ENCODE peak calls at places on chromosomes 5 and 9, in seven cellular contexts. One of them, this sample, is unnamed.

GRCh38 chr5:95317687-95318086 is 32.8 kb upstream of the MCTP1 start:
- DNase-seq in activated effector memory CD4-positive, alpha-beta T cell treated with Interleukin-2 at 50 U/mL for 16 hours: no peak
- DNase-seq in tibial artery: no peak
- DNase-seq in type B pancreatic cell: no peak
- DNase-seq in HFF-Myc: no peak
- DNase-seq in GM04504: no peak
- DNase-seq in C1 segment of cervical spinal cord: no peak
- DNase-seq in this sample: no peak

GRCh38 chr5:80976985-80977384 is 16.8 kb downstream of the RASGRF2 start:
- DNase-seq in activated effector memory CD4-positive, alpha-beta T cell treated with Interleukin-2 at 50 U/mL for 16 hours: no peak
- DNase-seq in GM04504: no peak
- DNase-seq in tibial artery: no peak
- DNase-seq in HFF-Myc: no peak
- DNase-seq in type B pancreatic cell: no peak
- DNase-seq in C1 segment of cervical spinal cord: no peak
- DNase-seq in this sample: peak

GRCh38 chr9:4464911-4465513 is 25.3 kb upstream of the SLC1A1 start:
- DNase-seq in GM04504: no peak
- DNase-seq in C1 segment of cervical spinal cord: no peak
- DNase-seq in type B pancreatic cell: no peak
- DNase-seq in tibial artery: no peak
- DNase-seq in HFF-Myc: no peak
- DNase-seq in activated effector memory CD4-positive, alpha-beta T cell treated with Interleukin-2 at 50 U/mL for 16 hours: no peak
- DNase-seq in this sample: no peak

GRCh38 chr5:5979362-5979760 is 399.0 kb downstream of the MED10 start:
- DNase-seq in type B pancreatic cell: no peak
- DNase-seq in GM04504: no peak
- DNase-seq in C1 segment of cervical spinal cord: no peak
- DNase-seq in activated effector memory CD4-positive, alpha-beta T cell treated with Interleukin-2 at 50 U/mL for 16 hours: no peak
- DNase-seq in HFF-Myc: no peak
- DNase-seq in tibial artery: peak
- DNase-seq in this sample: no peak

GRCh38 chr5:173699959-173700358 is 83.5 kb upstream of the BOD1 start:
- DNase-seq in activated effector memory CD4-positive, alpha-beta T cell treated with Interleukin-2 at 50 U/mL for 16 hours: no peak
- DNase-seq in C1 segment of cervical spinal cord: no peak
- DNase-seq in tibial artery: no peak
- DNase-seq in GM04504: no peak
- DNase-seq in HFF-Myc: no peak
- DNase-seq in type B pancreatic cell: no peak
- DNase-seq in this sample: no peak

GRCh38 chr9:129070670-129071525 is 10.0 kb upstream of the DOLPP1 start:
- DNase-seq in C1 segment of cervical spinal cord: no peak
- DNase-seq in tibial artery: no peak
- DNase-seq in type B pancreatic cell: no peak
- DNase-seq in GM04504: no peak
- DNase-seq in HFF-Myc: no peak
- DNase-seq in activated effector memory CD4-positive, alpha-beta T cell treated with Interleukin-2 at 50 U/mL for 16 hours: no peak
- DNase-seq in this sample: no peak

GRCh38 chr5:92042237-92042636 is 659.1 kb upstream of the ARRDC3 start:
- DNase-seq in tibial artery: no peak
- DNase-seq in C1 segment of cervical spinal cord: no peak
- DNase-seq in activated effector memory CD4-positive, alpha-beta T cell treated with Interleukin-2 at 50 U/mL for 16 hours: no peak
- DNase-seq in HFF-Myc: no peak
- DNase-seq in GM04504: no peak
- DNase-seq in type B pancreatic cell: no peak
- DNase-seq in this sample: no peak

GRCh38 chr5:80408976-80409926 is 1.4 kb downstream of the ZFYVE16 start:
- DNase-seq in type B pancreatic cell: no peak
- DNase-seq in GM04504: no peak
- DNase-seq in activated effector memory CD4-positive, alpha-beta T cell treated with Interleukin-2 at 50 U/mL for 16 hours: no peak
- DNase-seq in C1 segment of cervical spinal cord: no peak
- DNase-seq in tibial artery: no peak
- DNase-seq in HFF-Myc: no peak
- DNase-seq in this sample: no peak

GRCh38 chr9:26292943-26293342 is 599.7 kb downstream of the CAAP1 start:
- DNase-seq in type B pancreatic cell: no peak
- DNase-seq in C1 segment of cervical spinal cord: no peak
- DNase-seq in HFF-Myc: no peak
- DNase-seq in tibial artery: no peak
- DNase-seq in GM04504: peak
- DNase-seq in activated effector memory CD4-positive, alpha-beta T cell treated with Interleukin-2 at 50 U/mL for 16 hours: no peak
- DNase-seq in this sample: no peak

GRCh38 chr5:103397996-103398581 is 139.5 kb downstream of the MACIR start:
- DNase-seq in activated effector memory CD4-positive, alpha-beta T cell treated with Interleukin-2 at 50 U/mL for 16 hours: no peak
- DNase-seq in HFF-Myc: peak
- DNase-seq in type B pancreatic cell: no peak
- DNase-seq in tibial artery: no peak
- DNase-seq in GM04504: peak
- DNase-seq in C1 segment of cervical spinal cord: no peak
- DNase-seq in this sample: no peak

GRCh38 chr9:76085596-76085995 is 195.1 kb downstream of the PCSK5 start:
- DNase-seq in C1 segment of cervical spinal cord: no peak
- DNase-seq in tibial artery: no peak
- DNase-seq in HFF-Myc: no peak
- DNase-seq in activated effector memory CD4-positive, alpha-beta T cell treated with Interleukin-2 at 50 U/mL for 16 hours: no peak
- DNase-seq in type B pancreatic cell: no peak
- DNase-seq in GM04504: no peak
- DNase-seq in this sample: no peak

GRCh38 chr9:111150241-111150640 is 112.0 kb upstream of the LPAR1 start:
- DNase-seq in C1 segment of cervical spinal cord: no peak
- DNase-seq in type B pancreatic cell: no peak
- DNase-seq in tibial artery: no peak
- DNase-seq in activated effector memory CD4-positive, alpha-beta T cell treated with Interleukin-2 at 50 U/mL for 16 hours: no peak
- DNase-seq in HFF-Myc: no peak
- DNase-seq in GM04504: no peak
- DNase-seq in this sample: no peak

GRCh38 chr9:127974769-127975261 is 6.0 kb downstream of the EEIG1 start:
- DNase-seq in type B pancreatic cell: no peak
- DNase-seq in tibial artery: peak
- DNase-seq in activated effector memory CD4-positive, alpha-beta T cell treated with Interleukin-2 at 50 U/mL for 16 hours: no peak
- DNase-seq in GM04504: no peak
- DNase-seq in C1 segment of cervical spinal cord: no peak
- DNase-seq in HFF-Myc: no peak
- DNase-seq in this sample: no peak

GRCh38 chr9:4299006-4299795 is 667 bp downstream of the GLIS3 start:
- DNase-seq in activated effector memory CD4-positive, alpha-beta T cell treated with Interleukin-2 at 50 U/mL for 16 hours: no peak
- DNase-seq in GM04504: no peak
- DNase-seq in C1 segment of cervical spinal cord: peak
- DNase-seq in tibial artery: peak
- DNase-seq in type B pancreatic cell: peak
- DNase-seq in HFF-Myc: no peak
- DNase-seq in this sample: peak

GRCh38 chr5:23419115-23419514 is 88.3 kb upstream of the PRDM9 start:
- DNase-seq in GM04504: no peak
- DNase-seq in C1 segment of cervical spinal cord: no peak
- DNase-seq in tibial artery: no peak
- DNase-seq in activated effector memory CD4-positive, alpha-beta T cell treated with Interleukin-2 at 50 U/mL for 16 hours: no peak
- DNase-seq in type B pancreatic cell: no peak
- DNase-seq in HFF-Myc: no peak
- DNase-seq in this sample: no peak

GRCh38 chr5:100430268-100430900 is 104.8 kb upstream of the FAM174A start:
- DNase-seq in C1 segment of cervical spinal cord: peak
- DNase-seq in tibial artery: no peak
- DNase-seq in type B pancreatic cell: no peak
- DNase-seq in HFF-Myc: peak
- DNase-seq in activated effector memory CD4-positive, alpha-beta T cell treated with Interleukin-2 at 50 U/mL for 16 hours: peak
- DNase-seq in GM04504: peak
- DNase-seq in this sample: peak

GRCh38 chr9:112042244-112042638 is 132.9 kb downstream of the SUSD1 start:
- DNase-seq in HFF-Myc: no peak
- DNase-seq in type B pancreatic cell: no peak
- DNase-seq in GM04504: no peak
- DNase-seq in activated effector memory CD4-positive, alpha-beta T cell treated with Interleukin-2 at 50 U/mL for 16 hours: no peak
- DNase-seq in C1 segment of cervical spinal cord: no peak
- DNase-seq in tibial artery: no peak
- DNase-seq in this sample: no peak

GRCh38 chr5:9265391-9266287 is 280.2 kb downstream of the SEMA5A start:
- DNase-seq in activated effector memory CD4-positive, alpha-beta T cell treated with Interleukin-2 at 50 U/mL for 16 hours: no peak
- DNase-seq in type B pancreatic cell: no peak
- DNase-seq in GM04504: peak
- DNase-seq in HFF-Myc: peak
- DNase-seq in C1 segment of cervical spinal cord: no peak
- DNase-seq in tibial artery: no peak
- DNase-seq in this sample: no peak

GRCh38 chr5:160496784-160497183 is 75.1 kb downstream of the PTTG1 start:
- DNase-seq in C1 segment of cervical spinal cord: no peak
- DNase-seq in HFF-Myc: no peak
- DNase-seq in activated effector memory CD4-positive, alpha-beta T cell treated with Interleukin-2 at 50 U/mL for 16 hours: no peak
- DNase-seq in type B pancreatic cell: no peak
- DNase-seq in tibial artery: no peak
- DNase-seq in GM04504: no peak
- DNase-seq in this sample: no peak

GRCh38 chr5:59893061-59893435 is 478 bp downstream of the PDE4D start:
- DNase-seq in activated effector memory CD4-positive, alpha-beta T cell treated with Interleukin-2 at 50 U/mL for 16 hours: no peak
- DNase-seq in C1 segment of cervical spinal cord: no peak
- DNase-seq in HFF-Myc: no peak
- DNase-seq in type B pancreatic cell: no peak
- DNase-seq in tibial artery: no peak
- DNase-seq in GM04504: no peak
- DNase-seq in this sample: no peak

GRCh38 chr9:132610661-132611060 is 28.3 kb downstream of the BARHL1 start:
- DNase-seq in HFF-Myc: no peak
- DNase-seq in GM04504: no peak
- DNase-seq in tibial artery: no peak
- DNase-seq in type B pancreatic cell: no peak
- DNase-seq in C1 segment of cervical spinal cord: no peak
- DNase-seq in activated effector memory CD4-positive, alpha-beta T cell treated with Interleukin-2 at 50 U/mL for 16 hours: no peak
- DNase-seq in this sample: no peak

GRCh38 chr5:32961066-32961429 is 249.9 kb downstream of the NPR3 start:
- DNase-seq in tibial artery: no peak
- DNase-seq in HFF-Myc: no peak
- DNase-seq in activated effector memory CD4-positive, alpha-beta T cell treated with Interleukin-2 at 50 U/mL for 16 hours: no peak
- DNase-seq in GM04504: no peak
- DNase-seq in C1 segment of cervical spinal cord: no peak
- DNase-seq in type B pancreatic cell: no peak
- DNase-seq in this sample: no peak

GRCh38 chr5:32507738-32508434 is 63.3 kb upstream of the ZFR start:
- DNase-seq in type B pancreatic cell: no peak
- DNase-seq in HFF-Myc: peak
- DNase-seq in tibial artery: no peak
- DNase-seq in C1 segment of cervical spinal cord: no peak
- DNase-seq in GM04504: peak
- DNase-seq in activated effector memory CD4-positive, alpha-beta T cell treated with Interleukin-2 at 50 U/mL for 16 hours: no peak
- DNase-seq in this sample: peak

GRCh38 chr9:114905160-114905940 is 25.0 kb downstream of the TNFSF8 start:
- DNase-seq in type B pancreatic cell: no peak
- DNase-seq in activated effector memory CD4-positive, alpha-beta T cell treated with Interleukin-2 at 50 U/mL for 16 hours: no peak
- DNase-seq in HFF-Myc: no peak
- DNase-seq in tibial artery: no peak
- DNase-seq in GM04504: no peak
- DNase-seq in C1 segment of cervical spinal cord: no peak
- DNase-seq in this sample: no peak

GRCh38 chr5:174690256-174690655 is 34.1 kb upstream of the MSX2 start:
- DNase-seq in C1 segment of cervical spinal cord: peak
- DNase-seq in activated effector memory CD4-positive, alpha-beta T cell treated with Interleukin-2 at 50 U/mL for 16 hours: no peak
- DNase-seq in HFF-Myc: no peak
- DNase-seq in tibial artery: no peak
- DNase-seq in GM04504: no peak
- DNase-seq in type B pancreatic cell: no peak
- DNase-seq in this sample: no peak

GRCh38 chr9:70480405-70480980 is 66.0 kb upstream of the KLF9 start:
- DNase-seq in C1 segment of cervical spinal cord: peak
- DNase-seq in activated effector memory CD4-positive, alpha-beta T cell treated with Interleukin-2 at 50 U/mL for 16 hours: no peak
- DNase-seq in tibial artery: peak
- DNase-seq in GM04504: no peak
- DNase-seq in type B pancreatic cell: no peak
- DNase-seq in HFF-Myc: no peak
- DNase-seq in this sample: peak

GRCh38 chr5:150485770-150486401 is 22.0 kb upstream of the NDST1 start:
- DNase-seq in GM04504: no peak
- DNase-seq in activated effector memory CD4-positive, alpha-beta T cell treated with Interleukin-2 at 50 U/mL for 16 hours: no peak
- DNase-seq in C1 segment of cervical spinal cord: peak
- DNase-seq in type B pancreatic cell: peak
- DNase-seq in tibial artery: peak
- DNase-seq in HFF-Myc: no peak
- DNase-seq in this sample: no peak

GRCh38 chr5:87756951-87757350 is 344.2 kb upstream of the CCNH start:
- DNase-seq in HFF-Myc: no peak
- DNase-seq in tibial artery: no peak
- DNase-seq in C1 segment of cervical spinal cord: no peak
- DNase-seq in activated effector memory CD4-positive, alpha-beta T cell treated with Interleukin-2 at 50 U/mL for 16 hours: no peak
- DNase-seq in GM04504: no peak
- DNase-seq in type B pancreatic cell: no peak
- DNase-seq in this sample: no peak

GRCh38 chr5:130068988-130069387 is 164.7 kb downstream of the CHSY3 start:
- DNase-seq in GM04504: no peak
- DNase-seq in C1 segment of cervical spinal cord: no peak
- DNase-seq in tibial artery: no peak
- DNase-seq in HFF-Myc: no peak
- DNase-seq in type B pancreatic cell: no peak
- DNase-seq in activated effector memory CD4-positive, alpha-beta T cell treated with Interleukin-2 at 50 U/mL for 16 hours: no peak
- DNase-seq in this sample: no peak

GRCh38 chr5:68456756-68457217 is 241.2 kb downstream of the PIK3R1 start:
- DNase-seq in type B pancreatic cell: no peak
- DNase-seq in C1 segment of cervical spinal cord: no peak
- DNase-seq in activated effector memory CD4-positive, alpha-beta T cell treated with Interleukin-2 at 50 U/mL for 16 hours: no peak
- DNase-seq in GM04504: no peak
- DNase-seq in tibial artery: no peak
- DNase-seq in HFF-Myc: peak
- DNase-seq in this sample: peak

GRCh38 chr5:6410421-6410820 is 32.1 kb upstream of the MED10 start:
- DNase-seq in activated effector memory CD4-positive, alpha-beta T cell treated with Interleukin-2 at 50 U/mL for 16 hours: no peak
- DNase-seq in type B pancreatic cell: no peak
- DNase-seq in HFF-Myc: no peak
- DNase-seq in tibial artery: no peak
- DNase-seq in GM04504: no peak
- DNase-seq in C1 segment of cervical spinal cord: no peak
- DNase-seq in this sample: no peak

GRCh38 chr5:142097681-142098080 is 10.9 kb upstream of the NDFIP1 start:
- DNase-seq in HFF-Myc: no peak
- DNase-seq in C1 segment of cervical spinal cord: no peak
- DNase-seq in type B pancreatic cell: no peak
- DNase-seq in GM04504: no peak
- DNase-seq in activated effector memory CD4-positive, alpha-beta T cell treated with Interleukin-2 at 50 U/mL for 16 hours: no peak
- DNase-seq in tibial artery: no peak
- DNase-seq in this sample: no peak

GRCh38 chr9:120927125-120928014 is 774 bp upstream of the TRAF1 start:
- DNase-seq in C1 segment of cervical spinal cord: no peak
- DNase-seq in type B pancreatic cell: no peak
- DNase-seq in tibial artery: no peak
- DNase-seq in GM04504: no peak
- DNase-seq in HFF-Myc: no peak
- DNase-seq in activated effector memory CD4-positive, alpha-beta T cell treated with Interleukin-2 at 50 U/mL for 16 hours: no peak
- DNase-seq in this sample: no peak

GRCh38 chr9:12812710-12813109 is 37.9 kb downstream of the LURAP1L start:
- DNase-seq in type B pancreatic cell: no peak
- DNase-seq in activated effector memory CD4-positive, alpha-beta T cell treated with Interleukin-2 at 50 U/mL for 16 hours: no peak
- DNase-seq in GM04504: no peak
- DNase-seq in tibial artery: no peak
- DNase-seq in HFF-Myc: no peak
- DNase-seq in C1 segment of cervical spinal cord: no peak
- DNase-seq in this sample: no peak

GRCh38 chr5:11062379-11062778 is 301.3 kb upstream of the DAP start:
- DNase-seq in tibial artery: no peak
- DNase-seq in activated effector memory CD4-positive, alpha-beta T cell treated with Interleukin-2 at 50 U/mL for 16 hours: no peak
- DNase-seq in HFF-Myc: no peak
- DNase-seq in C1 segment of cervical spinal cord: no peak
- DNase-seq in type B pancreatic cell: no peak
- DNase-seq in GM04504: no peak
- DNase-seq in this sample: no peak

GRCh38 chr9:126471084-126471611 is 142.6 kb upstream of the LMX1B start:
- DNase-seq in HFF-Myc: no peak
- DNase-seq in type B pancreatic cell: no peak
- DNase-seq in activated effector memory CD4-positive, alpha-beta T cell treated with Interleukin-2 at 50 U/mL for 16 hours: peak
- DNase-seq in tibial artery: peak
- DNase-seq in GM04504: peak
- DNase-seq in C1 segment of cervical spinal cord: peak
- DNase-seq in this sample: peak

GRCh38 chr9:76873056-76873792 is 32.7 kb downstream of the PRUNE2 start:
- DNase-seq in tibial artery: peak
- DNase-seq in GM04504: no peak
- DNase-seq in activated effector memory CD4-positive, alpha-beta T cell treated with Interleukin-2 at 50 U/mL for 16 hours: no peak
- DNase-seq in C1 segment of cervical spinal cord: peak
- DNase-seq in type B pancreatic cell: no peak
- DNase-seq in HFF-Myc: no peak
- DNase-seq in this sample: no peak